ENCODE peak calls at places on chromosomes 6 and 20, in eight cellular contexts. D is neural crest cell, N is cardiac fibroblast, Z is Calu3, L is mammary epithelial cell, V is prostate gland, F is dorsolateral prefrontal cortex, T is heart left ventricle. A is an unnamed sample.

GRCh38 chr6:117512056-117512828 is 29.8 kb downstream of the DCBLD1 start:
- DNase-seq in D (no peak), N (no peak), Z (no peak), L (no peak), V (no peak), F (no peak), T (no peak), A (no peak)

GRCh38 chr20:63154395-63154794 is 61.5 kb downstream of the YTHDF1 start:
- DNase-seq in D (no peak), N (no peak), Z (no peak), L (no peak), V (no peak), F (no peak), T (no peak), A (no peak)

GRCh38 chr6:142728367-142728766 is 216.6 kb downstream of the HIVEP2 start:
- DNase-seq in D (no peak), N (no peak), Z (peak), L (peak), V (peak), F (no peak), T (no peak), A (no peak)

GRCh38 chr6:109456710-109457595 is 1.4 kb upstream of the MICAL1 start:
- DNase-seq in D (no peak), N (peak), Z (no peak), L (no peak), V (no peak), F (no peak), T (peak), A (peak)

GRCh38 chr6:41917528-41917927 is 3.4 kb downstream of the MED20 start:
- DNase-seq in D (no peak), N (peak), Z (no peak), L (peak), V (no peak), F (no peak), T (no peak), A (peak)

GRCh38 chr6:3913958-3914337 is 64.8 kb downstream of the FAM50B start:
- DNase-seq in D (no peak), N (peak), Z (no peak), L (peak), V (peak), F (no peak), T (no peak), A (no peak)

GRCh38 chr6:143691900-143692572 is 14.3 kb downstream of the PHACTR2 start:
- DNase-seq in D (no peak), N (no peak), Z (no peak), L (no peak), V (no peak), F (no peak), T (no peak), A (no peak)

GRCh38 chr20:36167826-36168634 is 13.5 kb downstream of the EPB41L1 start:
- DNase-seq in D (no peak), N (peak), Z (peak), L (peak), V (no peak), F (no peak), T (no peak), A (peak)

GRCh38 chr6:85143686-85144085 is 306.2 kb upstream of the NT5E start:
- DNase-seq in D (no peak), N (no peak), Z (no peak), L (no peak), V (no peak), F (no peak), T (no peak), A (no peak)

GRCh38 chr6:41200296-41200900 is 551 bp downstream of the TREML2 start:
- DNase-seq in D (no peak), N (peak), Z (peak), L (peak), V (no peak), F (no peak), T (no peak), A (peak)

GRCh38 chr6:65935412-65935811 is 228.4 kb upstream of the EYS start:
- DNase-seq in D (no peak), N (no peak), Z (no peak), L (no peak), V (no peak), F (no peak), T (no peak), A (no peak)

GRCh38 chr6:137291441-137291840 is 72.3 kb upstream of the IFNGR1 start:
- DNase-seq in D (no peak), N (peak), Z (no peak), L (peak), V (peak), F (peak), T (peak), A (peak)

GRCh38 chr20:59628171-59628570 is 23.8 kb downstream of the PHACTR3 start:
- DNase-seq in D (no peak), N (no peak), Z (no peak), L (no peak), V (no peak), F (peak), T (no peak), A (no peak)

GRCh38 chr6:19662911-19663310 is 174.3 kb upstream of the ID4 start:
- DNase-seq in D (no peak), N (no peak), Z (no peak), L (no peak), V (no peak), F (no peak), T (no peak), A (no peak)

DNA sequence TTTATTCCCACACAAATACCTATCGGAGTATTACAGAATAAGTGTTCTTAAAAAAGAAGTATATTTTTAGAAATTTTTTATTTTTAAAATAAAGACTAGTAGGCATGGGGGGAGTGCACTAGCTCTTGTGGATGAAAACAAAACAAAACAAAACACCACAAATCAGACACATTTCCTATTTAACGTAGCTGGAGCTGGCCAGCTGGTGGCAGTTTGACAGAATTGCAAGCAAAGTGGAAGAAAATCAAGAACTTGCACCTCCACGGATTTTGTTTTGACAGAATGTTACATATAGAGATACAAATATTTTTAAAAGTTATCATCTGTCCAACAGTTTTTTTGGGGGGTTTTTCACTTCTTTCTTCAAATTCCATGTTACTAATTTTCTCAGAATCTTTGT is 63.6 kb upstream of the SNRPB2 start:
- DNase-seq in D (no peak), N (no peak), Z (no peak), L (no peak), V (no peak), F (no peak), T (no peak), A (no peak)
- TF ChIP-seq CTCF in D (peak), N (peak), Z (no peak), L (peak), V (no peak), F (no peak), T (no peak), A (peak)

DNA sequence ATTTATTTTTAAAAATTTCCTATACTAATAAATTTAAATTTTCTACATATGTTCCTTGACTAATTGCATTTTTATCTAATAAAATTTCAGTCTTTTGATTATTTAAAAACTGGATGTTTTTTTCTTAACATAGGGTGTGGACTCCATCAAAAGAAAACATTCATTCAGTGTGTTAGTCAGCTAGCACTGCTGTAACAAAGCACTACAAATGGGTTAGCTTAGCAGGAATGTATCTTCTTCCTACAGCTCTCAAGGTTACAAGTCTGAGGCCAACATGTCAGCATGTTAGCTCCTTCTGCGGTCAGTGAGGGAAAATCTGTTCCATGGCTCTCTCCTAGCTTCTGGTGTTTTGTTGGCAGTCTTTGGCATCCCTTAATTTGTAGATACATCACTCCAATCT is 32.5 kb downstream of the FRK start:
- DNase-seq in D (no peak), N (no peak), Z (no peak), L (no peak), V (no peak), F (no peak), T (no peak), A (no peak)
- TF ChIP-seq CTCF in D (no peak), N (no peak), Z (no peak), L (no peak), V (no peak), F (no peak), T (no peak), A (no peak)

DNA sequence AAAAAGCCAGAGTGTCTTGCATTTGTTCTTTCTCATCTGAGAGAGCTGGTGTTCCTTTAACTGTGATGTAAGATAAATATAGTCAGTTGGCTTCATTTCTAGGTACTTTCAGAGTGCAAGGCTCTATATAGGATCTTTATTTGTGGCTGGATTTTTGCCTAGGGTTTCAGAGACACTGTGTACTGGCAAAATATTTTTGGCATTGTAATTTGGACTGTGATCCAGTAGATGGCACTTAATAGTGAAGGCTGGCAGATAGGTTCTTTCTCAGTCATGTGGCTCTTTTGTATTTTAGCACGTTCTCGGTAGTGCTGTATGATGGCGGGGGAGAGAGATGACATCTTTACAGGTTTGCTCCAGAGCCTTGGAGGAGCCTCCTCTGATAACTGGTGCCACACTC is 26.8 kb upstream of the SLC35B3 start:
- DNase-seq in D (no peak), N (no peak), Z (no peak), L (no peak), V (no peak), F (no peak), T (no peak), A (no peak)
- TF ChIP-seq CTCF in D (no peak), N (no peak), Z (no peak), L (no peak), V (no peak), F (no peak), T (no peak), A (no peak)

GRCh38 chr6:31474871-31475286 is 23.1 kb upstream of the MICB start:
- DNase-seq in D (no peak), N (no peak), Z (peak), L (no peak), V (no peak), F (no peak), T (no peak), A (no peak)
- TF ChIP-seq CTCF in D (peak), N (peak), Z (peak), L (no peak), V (no peak), F (no peak), T (no peak), A (peak)

GRCh38 chr6:156359912-156360311 is 417.3 kb upstream of the ARID1B start:
- DNase-seq in D (no peak), N (no peak), Z (no peak), L (no peak), V (no peak), F (no peak), T (no peak), A (no peak)
- TF ChIP-seq CTCF in D (peak), N (peak), Z (no peak), L (no peak), V (no peak), F (no peak), T (no peak), A (peak)

GRCh38 chr20:50733644-50734349 is 2.4 kb downstream of the PARD6B start:
- DNase-seq in D (no peak), N (no peak), Z (no peak), L (no peak), V (no peak), F (no peak), T (no peak), A (no peak)

GRCh38 chr20:50731055-50731929 is at the start of gene PARD6B:
- DNase-seq in D (peak), N (peak), Z (peak), L (peak), V (peak), F (peak), T (peak), A (peak)

GRCh38 chr20:50729925-50730764 is 1.2 kb upstream of the PARD6B start:
- DNase-seq in D (no peak), N (peak), Z (peak), L (no peak), V (no peak), F (no peak), T (no peak), A (peak)

GRCh38 chr20:50730765-50731054 is 670 bp upstream of the PARD6B start:
- DNase-seq in D (no peak), N (no peak), Z (no peak), L (no peak), V (no peak), F (no peak), T (no peak), A (no peak)

DNA sequence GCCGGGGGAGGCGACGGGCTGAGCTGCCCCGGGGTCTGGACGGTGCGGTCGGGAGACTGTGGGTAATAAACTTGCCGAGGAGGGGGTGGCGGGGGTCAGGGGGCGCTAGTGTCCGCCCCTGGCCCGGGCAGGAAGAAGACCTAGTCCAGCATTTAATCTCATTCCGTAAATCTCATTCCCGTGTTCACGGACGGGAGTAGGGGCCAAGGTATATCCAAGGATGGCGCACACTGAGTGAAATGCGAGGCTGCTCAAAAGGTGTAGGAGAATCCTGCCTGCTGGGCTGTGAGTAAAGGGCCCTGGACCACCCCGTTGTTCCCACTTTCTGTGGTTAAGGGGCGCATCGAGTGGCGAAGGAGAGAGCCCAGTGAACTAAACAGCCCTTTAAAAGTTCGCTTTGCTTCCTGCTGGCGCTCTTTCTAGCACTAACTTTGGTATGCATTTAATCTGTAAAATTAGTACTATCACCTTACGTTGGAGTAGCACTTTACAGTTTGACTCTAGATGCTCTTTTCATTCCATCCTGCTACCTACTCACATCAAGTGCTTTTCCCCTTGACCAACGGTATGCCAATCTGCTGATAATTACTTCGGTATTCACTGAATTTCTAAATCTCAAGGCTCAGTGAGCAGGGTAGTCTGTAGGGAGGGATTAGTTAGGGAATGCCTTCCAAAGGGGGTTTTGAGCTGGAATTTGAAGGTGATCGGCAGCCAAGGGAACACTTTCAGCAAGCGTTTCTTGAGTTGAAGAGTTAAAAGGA is 730 bp downstream of the PARD6B start:
- DNase-seq in D (no peak), N (no peak), Z (no peak), L (peak), V (no peak), F (no peak), T (no peak), A (no peak)
- TF ChIP-seq CTCF in D (no peak), N (no peak), Z (no peak), L (no peak), V (no peak), F (no peak), T (no peak), A (no peak)

GRCh38 chr20:54477556-54477955 is 2.2 kb downstream of the DOK5 start:
- DNase-seq in D (no peak), N (no peak), Z (no peak), L (no peak), V (no peak), F (no peak), T (no peak), A (peak)

GRCh38 chr20:54481442-54481841 is 6.0 kb downstream of the DOK5 start:
- DNase-seq in D (no peak), N (no peak), Z (no peak), L (no peak), V (no peak), F (no peak), T (no peak), A (no peak)

GRCh38 chr20:54476336-54476928 is 1.0 kb downstream of the DOK5 start:
- DNase-seq in D (no peak), N (no peak), Z (no peak), L (no peak), V (no peak), F (no peak), T (no peak), A (peak)

GRCh38 chr20:54477134-54477533 is 1.7 kb downstream of the DOK5 start:
- DNase-seq in D (no peak), N (no peak), Z (no peak), L (no peak), V (no peak), F (no peak), T (no peak), A (peak)

DNA sequence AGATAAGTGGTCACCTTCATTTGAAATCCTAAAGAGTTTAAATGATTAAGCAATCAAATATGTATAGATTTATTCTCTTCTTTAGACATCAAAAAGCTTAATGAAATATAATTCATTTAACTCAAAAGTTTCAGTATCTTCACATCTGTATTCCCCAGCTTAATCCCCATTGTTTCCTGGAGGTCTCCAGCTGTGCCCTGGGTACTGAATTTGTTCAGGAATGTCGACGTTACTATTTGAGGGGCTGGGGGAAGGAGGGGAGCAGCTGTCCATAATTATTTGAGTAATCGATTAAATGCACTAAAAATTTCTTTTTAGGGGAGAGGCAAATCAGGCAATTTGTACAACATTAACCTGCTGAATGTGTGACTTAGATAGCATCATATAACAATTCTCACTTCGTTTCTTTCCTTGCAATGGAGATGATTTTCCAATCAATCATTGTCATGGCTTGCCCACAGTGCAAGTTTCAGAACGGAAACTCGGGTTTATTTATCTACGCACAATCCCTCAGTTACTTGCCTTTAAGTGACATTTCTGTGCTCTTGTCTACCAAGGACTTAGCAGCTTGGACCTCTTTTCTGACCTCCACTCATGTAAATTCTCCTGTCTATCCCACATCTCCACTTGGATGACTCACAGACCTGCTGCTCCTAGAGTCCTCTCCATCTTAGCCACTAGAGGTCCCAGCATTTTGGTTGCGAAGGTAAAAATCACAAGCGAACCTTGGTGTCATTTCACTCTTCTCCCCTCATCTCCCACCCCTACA is 3.9 kb downstream of the DOK5 start:
- DNase-seq in D (no peak), N (no peak), Z (peak), L (no peak), V (no peak), F (no peak), T (no peak), A (peak)
- TF ChIP-seq CTCF in D (peak), N (peak), Z (no peak), L (no peak), V (no peak), F (no peak), T (no peak), A (peak)

DNA sequence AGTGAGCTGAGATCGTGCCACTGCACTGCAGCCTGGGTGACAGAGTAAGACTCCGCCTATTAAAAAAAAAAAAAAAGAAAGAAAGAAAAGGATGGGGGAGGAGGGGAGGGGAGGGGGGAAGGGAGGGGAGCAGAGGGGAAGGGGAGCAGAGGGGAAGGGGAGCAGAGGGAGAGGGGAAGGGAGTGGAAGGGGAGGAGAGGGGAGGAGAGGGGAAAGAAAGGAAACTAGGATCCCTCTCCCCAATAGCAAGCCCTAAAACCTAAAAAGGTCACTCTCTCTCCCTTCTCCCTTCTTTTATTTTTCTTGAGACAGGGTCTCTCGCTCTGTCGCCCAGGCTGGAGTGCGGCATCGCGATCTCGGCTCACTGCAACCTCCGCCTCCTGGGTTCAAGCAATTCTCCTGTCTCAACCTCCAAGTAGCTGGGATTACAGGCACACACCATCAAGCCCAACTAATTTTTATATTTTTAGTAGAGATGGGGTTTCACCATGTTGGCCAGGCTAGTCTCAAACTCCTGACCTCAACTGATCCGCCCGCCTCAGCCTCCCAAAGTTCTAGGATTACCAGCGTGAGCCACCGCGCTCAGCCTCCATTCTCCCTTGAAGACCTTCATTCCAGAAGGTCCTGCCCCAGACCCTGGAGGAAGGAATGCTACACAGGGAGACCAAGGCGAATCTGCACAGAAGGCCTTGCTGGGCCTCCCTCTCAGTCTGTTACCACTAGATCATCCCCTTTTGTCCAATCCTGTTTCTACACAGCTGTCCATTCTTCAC is 45.8 kb upstream of the PIM1 start:
- DNase-seq in D (no peak), N (no peak), Z (no peak), L (no peak), V (no peak), F (no peak), T (no peak), A (no peak)
- TF ChIP-seq CTCF in D (no peak), N (no peak), Z (no peak), L (no peak), V (no peak), F (no peak), T (no peak), A (no peak)

GRCh38 chr6:82246802-82247633 is 526 bp downstream of the IBTK start:
- DNase-seq in D (peak), N (peak), Z (peak), L (peak), V (peak), F (no peak), T (peak), A (peak)
- TF ChIP-seq CTCF in D (no peak), N (no peak), Z (no peak), L (peak), V (no peak), F (peak), T (no peak), A (no peak)